ENCODE peak calls at places on chromosomes 4 and X, in nine cellular contexts. O is PC-3; M is GM23248; A is CD4-positive, alpha-beta memory T cell; J is iPS DF 6.9; H is astrocyte; Q is heart right ventricle; T is thoracic aorta; D is mammary epithelial cell. L is an unnamed sample.

GRCh38 chr4:188971125-188971524 is 831.9 kb downstream of the TRIML1 start:
- DNase-seq in O (peak), M (peak), A (no peak), J (no peak), H (peak), Q (no peak), T (no peak), D (peak), L (no peak)

GRCh38 chr4:6010789-6011188 is 7.4 kb downstream of the C4orf50 start:
- DNase-seq in O (no peak), M (no peak), A (no peak), J (no peak), H (no peak), Q (no peak), T (no peak), D (no peak), L (no peak)

GRCh38 chrX:68694429-68695205 is 47.2 kb downstream of the STARD8 start:
- DNase-seq in O (no peak), M (peak), A (no peak), J (no peak), H (no peak), Q (no peak), T (no peak), D (no peak), L (no peak)

GRCh38 chrX:136711147-136711546 is 63.2 kb downstream of the CD40LG start:
- DNase-seq in O (peak), M (peak), A (no peak), J (no peak), H (no peak), Q (peak), T (no peak), D (peak), L (no peak)

GRCh38 chr4:14254252-14254651 is 626.7 kb upstream of the BOD1L1 start:
- DNase-seq in O (peak), M (peak), A (no peak), J (peak), H (peak), Q (peak), T (no peak), D (peak), L (no peak)

GRCh38 chr4:147732516-147733193 is 767 bp downstream of the ARHGAP10 start:
- DNase-seq in O (peak), M (peak), A (no peak), J (no peak), H (peak), Q (peak), T (no peak), D (peak), L (no peak)

GRCh38 chr4:157221895-157222763 is 1.6 kb downstream of the GRIA2 start:
- DNase-seq in O (no peak), M (peak), A (no peak), J (no peak), H (peak), Q (no peak), T (no peak), D (no peak), L (no peak)

GRCh38 chr4:87975466-87975865 is at the start of gene SPP1:
- DNase-seq in O (no peak), M (peak), A (peak), J (peak), H (peak), Q (no peak), T (no peak), D (peak), L (no peak)

GRCh38 chr4:8272472-8273428 is 3.2 kb downstream of the HTRA3 start:
- DNase-seq in O (no peak), M (no peak), A (no peak), J (no peak), H (no peak), Q (peak), T (no peak), D (no peak), L (no peak)

GRCh38 chr4:8275511-8275910 is 6.0 kb downstream of the HTRA3 start:
- DNase-seq in O (no peak), M (no peak), A (no peak), J (no peak), H (no peak), Q (peak), T (no peak), D (no peak), L (no peak)

GRCh38 chr4:8274772-8275241 is 5.3 kb downstream of the HTRA3 start:
- DNase-seq in O (no peak), M (peak), A (no peak), J (no peak), H (peak), Q (peak), T (peak), D (peak), L (no peak)

GRCh38 chr4:8273450-8273849 is 3.9 kb downstream of the HTRA3 start:
- DNase-seq in O (no peak), M (no peak), A (no peak), J (no peak), H (no peak), Q (no peak), T (no peak), D (no peak), L (no peak)

GRCh38 chr4:8274066-8274652 is 4.6 kb downstream of the HTRA3 start:
- DNase-seq in O (no peak), M (no peak), A (no peak), J (no peak), H (no peak), Q (peak), T (no peak), D (no peak), L (no peak)
- H3K27ac ChIP-seq in O (no peak), M (peak), A (no peak), J (no peak), H (no peak), Q (peak), T (peak), D (no peak), L (no peak)

GRCh38 chr4:184806711-184807110 is 19.1 kb downstream of the ACSL1 start:
- DNase-seq in O (no peak), M (no peak), A (no peak), J (no peak), H (no peak), Q (no peak), T (no peak), D (no peak), L (no peak)
- H3K4me3 ChIP-seq in O (no peak), M (no peak), A (no peak), J (no peak), H (no peak), Q (no peak), T (no peak), D (no peak), L (no peak)

GRCh38 chrX:109841869-109842579 is 109.0 kb upstream of the ACSL4 start:
- DNase-seq in O (no peak), M (peak), A (no peak), J (no peak), H (peak), Q (no peak), T (no peak), D (peak), L (no peak)
- H3K27ac ChIP-seq in O (no peak), M (no peak), A (no peak), J (no peak), H (no peak), Q (no peak), T (no peak), D (no peak), L (peak)

GRCh38 chr4:65668201-65669007 is 1.9 kb downstream of the EPHA5 start:
- DNase-seq in O (peak), M (peak), A (no peak), J (no peak), H (peak), Q (no peak), T (no peak), D (no peak), L (no peak)
- H3K4me3 ChIP-seq in O (peak), M (peak), A (no peak), J (peak), H (peak), Q (peak), T (peak), D (no peak), L (peak)